ENCODE peak calls at places on chromosomes 2 and 18, in ten cellular contexts. M, U, F, J, W, N, B, T, X and D are unnamed samples.

GRCh38 chr2:177772529-177772928 is 300.0 kb downstream of the PDE11A start:
- DNase-seq in M (no peak), U (no peak), F (no peak), J (no peak), W (no peak), N (peak), B (peak), T (peak), X (no peak), D (peak)

GRCh38 chr2:76870011-76870410 is 652.2 kb downstream of the LRRTM4 start:
- DNase-seq in M (no peak), U (no peak), F (no peak), J (no peak), W (no peak), N (no peak), B (no peak), T (peak), X (no peak), D (no peak)

GRCh38 chr2:234243871-234244565 is 193.5 kb downstream of the SPP2 start:
- DNase-seq in M (no peak), U (no peak), F (no peak), J (no peak), W (no peak), N (peak), B (peak), T (peak), X (no peak), D (no peak)

GRCh38 chr2:239075918-239076727 is 228.2 kb downstream of the TWIST2 start:
- DNase-seq in M (no peak), U (no peak), F (no peak), J (no peak), W (no peak), N (no peak), B (no peak), T (no peak), X (no peak), D (no peak)

GRCh38 chr2:211055438-211055837 is 499.0 kb downstream of the CPS1 start:
- DNase-seq in M (peak), U (no peak), F (no peak), J (no peak), W (no peak), N (peak), B (no peak), T (peak), X (no peak), D (no peak)

GRCh38 chr18:58965930-58966662 is 101.4 kb downstream of the ZNF532 start:
- DNase-seq in M (no peak), U (no peak), F (no peak), J (no peak), W (no peak), N (no peak), B (no peak), T (no peak), X (no peak), D (no peak)

GRCh38 chr2:60867848-60868247 is 13.5 kb upstream of the REL start:
- DNase-seq in M (no peak), U (no peak), F (no peak), J (no peak), W (peak), N (no peak), B (peak), T (no peak), X (no peak), D (no peak)

GRCh38 chr2:30191107-30191506 is 40.2 kb upstream of the LBH start:
- DNase-seq in M (no peak), U (no peak), F (no peak), J (no peak), W (no peak), N (no peak), B (no peak), T (no peak), X (no peak), D (no peak)

GRCh38 chr2:112481528-112482228 is at the start of gene TTL:
- DNase-seq in M (peak), U (peak), F (peak), J (peak), W (peak), N (peak), B (peak), T (peak), X (peak), D (no peak)